ENCODE peak calls at places on chromosome 19, in eight cellular contexts. F is astrocyte of the hippocampus, P is SK-MEL-5, Y is small intestine, R is Daoy, K is mesenteric fat pad, S is NCI-H2029 treated with DMSO at 0.1 percent for 48 hours, J is neural progenitor cell. I is an unnamed sample.

GRCh38 chr19:40611900-40612698 is 10.9 kb downstream of the LTBP4 start:
- DNase-seq in P (no peak), S (no peak), F (no peak), K (no peak), Y (no peak), R (no peak), J (no peak), I (no peak)

GRCh38 chr19:39858541-39858940 is 12.4 kb upstream of the FBL start:
- DNase-seq in S (peak), P (peak), Y (peak), F (no peak), R (peak), J (peak), K (no peak), I (no peak)

GRCh38 chr19:18612772-18613588 is at the start of gene TMEM59L:
- DNase-seq in Y (no peak), K (no peak), F (peak), J (peak), P (no peak), R (peak), S (no peak), I (no peak)

GRCh38 chr19:3295581-3295980 is 70.8 kb upstream of the NFIC start:
- DNase-seq in R (no peak), F (no peak), S (no peak), K (no peak), J (no peak), Y (no peak), P (no peak), I (no peak)

GRCh38 chr19:46411088-46412033 is 2.0 kb downstream of the CCDC8 start:
- DNase-seq in J (no peak), Y (no peak), P (no peak), R (no peak), F (no peak), K (no peak), S (no peak), I (no peak)

GRCh38 chr19:55070755-55071502 is 4.7 kb upstream of the EPS8L1 start:
- DNase-seq in S (no peak), Y (peak), J (no peak), F (peak), P (no peak), R (peak), K (no peak), I (peak)

GRCh38 chr19:30651066-30651465 is 278.9 kb downstream of the ZNF536 start:
- DNase-seq in Y (no peak), F (no peak), J (no peak), R (no peak), S (no peak), P (no peak), K (peak), I (no peak)

GRCh38 chr19:16039545-16039944 is 36.8 kb upstream of the TPM4 start:
- DNase-seq in J (no peak), Y (no peak), S (no peak), P (no peak), F (no peak), K (peak), R (no peak), I (no peak)

GRCh38 chr19:9935409-9936062 is 779 bp downstream of the OLFM2 start:
- DNase-seq in F (no peak), P (no peak), Y (no peak), S (no peak), J (peak), R (no peak), K (no peak), I (no peak)

GRCh38 chr19:45791744-45792481 is 732 bp downstream of the DMWD start:
- DNase-seq in K (no peak), P (no peak), Y (no peak), J (no peak), R (no peak), F (peak), S (no peak), I (no peak)

GRCh38 chr19:12956446-12957388 is at the start of gene GADD45GIP1:
- DNase-seq in J (peak), S (peak), P (peak), R (peak), F (peak), Y (peak), K (peak), I (peak)

GRCh38 chr19:13116282-13117175 is at the start of gene TRMT1:
- DNase-seq in J (peak), S (peak), Y (peak), P (peak), F (peak), K (peak), R (peak), I (peak)

GRCh38 chr19:1007852-1008251 is 7.6 kb downstream of the GRIN3B start:
- DNase-seq in P (no peak), Y (no peak), K (no peak), F (no peak), J (no peak), R (no peak), S (no peak), I (no peak)

GRCh38 chr19:39802958-39803357 is 24.3 kb downstream of the LEUTX start:
- DNase-seq in K (no peak), S (no peak), R (no peak), P (no peak), Y (no peak), J (peak), F (no peak), I (no peak)

GRCh38 chr19:10286803-10287737 is at the start of gene ICAM4:
- DNase-seq in R (peak), S (no peak), P (no peak), F (peak), J (peak), K (no peak), Y (no peak), I (peak)

GRCh38 chr19:38808741-38809140 is 4.0 kb downstream of the LGALS4 start:
- DNase-seq in J (no peak), F (no peak), R (no peak), K (no peak), P (no peak), Y (no peak), S (no peak), I (no peak)

GRCh38 chr19:947707-948533 is 22.1 kb downstream of the ARID3A start:
- DNase-seq in J (no peak), K (no peak), S (no peak), P (no peak), F (no peak), R (no peak), Y (no peak), I (no peak)

I was measured in kidney tubule cell.